ENCODE peak calls at places on chromosome 14, in four cellular contexts. One of them, this sample, is unnamed.
A peak's percentile ranks its signal among the peaks of the same experiment; 100 is the strongest.

GRCh38 chr14:76810953-76811400 is 1.7 kb downstream of the ANGEL1 start:
- DNase-seq in Caki2: peak; percentile 2
- DNase-seq in Calu3: peak; percentile 12
- DNase-seq in heart right ventricle: no peak
- DNase-seq in this sample: no peak

GRCh38 chr14:28461379-28461778 is 305.2 kb upstream of the FOXG1 start:
- DNase-seq in Calu3: no peak
- DNase-seq in Caki2: no peak
- DNase-seq in heart right ventricle: no peak
- DNase-seq in this sample: no peak

GRCh38 chr14:64711039-64711438 is 6.8 kb downstream of the PLEKHG3 start:
- DNase-seq in Caki2: no peak
- DNase-seq in Calu3: no peak
- DNase-seq in heart right ventricle: no peak
- DNase-seq in this sample: no peak

GRCh38 chr14:50001999-50002925 is 109.4 kb downstream of the ARF6 start:
- DNase-seq in heart right ventricle: no peak
- DNase-seq in Caki2: no peak
- DNase-seq in Calu3: no peak
- DNase-seq in this sample: peak; percentile 77

GRCh38 chr14:103740991-103741689 is 25.5 kb downstream of the ZFYVE21 start:
- DNase-seq in Calu3: no peak
- DNase-seq in Caki2: no peak
- DNase-seq in heart right ventricle: no peak
- DNase-seq in this sample: no peak

GRCh38 chr14:99420711-99421110 is 59.9 kb downstream of the SETD3 start:
- DNase-seq in heart right ventricle: no peak
- DNase-seq in Caki2: no peak
- DNase-seq in Calu3: no peak
- DNase-seq in this sample: no peak

GRCh38 chr14:39762576-39763401 is 330.6 kb upstream of the FBXO33 start:
- DNase-seq in Caki2: no peak
- DNase-seq in Calu3: no peak
- DNase-seq in heart right ventricle: no peak
- DNase-seq in this sample: no peak

GRCh38 chr14:101349108-101349507 is 212.2 kb upstream of the DIO3 start:
- DNase-seq in Caki2: no peak
- DNase-seq in heart right ventricle: no peak
- DNase-seq in Calu3: no peak
- DNase-seq in this sample: no peak

GRCh38 chr14:38207830-38208815 is at the start of gene SSTR1:
- DNase-seq in Caki2: peak; percentile 13
- DNase-seq in heart right ventricle: peak; percentile 6
- DNase-seq in Calu3: peak; percentile 23
- DNase-seq in this sample: no peak

GRCh38 chr14:94135476-94135875 is 6.1 kb upstream of the IFI27L2 start:
- DNase-seq in Calu3: no peak
- DNase-seq in Caki2: no peak
- DNase-seq in heart right ventricle: no peak
- DNase-seq in this sample: no peak

GRCh38 chr14:96138241-96138640 is 66.4 kb upstream of the BDKRB2 start:
- DNase-seq in Calu3: no peak
- DNase-seq in heart right ventricle: no peak
- DNase-seq in Caki2: peak; percentile 47
- DNase-seq in this sample: no peak

GRCh38 chr14:62162998-62163589 is 400.9 kb downstream of the SNAPC1 start:
- DNase-seq in Caki2: peak; percentile 9
- DNase-seq in Calu3: peak; percentile 23
- DNase-seq in heart right ventricle: no peak
- DNase-seq in this sample: no peak

GRCh38 chr14:103562135-103562384 is 397 bp downstream of the BAG5 start:
- DNase-seq in Caki2: no peak
- DNase-seq in Calu3: no peak
- DNase-seq in heart right ventricle: peak; percentile 52
- DNase-seq in this sample: no peak

GRCh38 chr14:48027115-48027514 is 351.7 kb upstream of the MDGA2 start:
- DNase-seq in heart right ventricle: no peak
- DNase-seq in Calu3: no peak
- DNase-seq in Caki2: no peak
- DNase-seq in this sample: no peak

GRCh38 chr14:103144085-103144484 is 20.8 kb downstream of the TNFAIP2 start:
- DNase-seq in heart right ventricle: no peak
- DNase-seq in Caki2: no peak
- DNase-seq in Calu3: no peak
- DNase-seq in this sample: no peak

GRCh38 chr14:102819176-102819628 is 42.0 kb downstream of the TRAF3 start:
- DNase-seq in Calu3: peak; percentile 25
- DNase-seq in heart right ventricle: no peak
- DNase-seq in Caki2: no peak
- DNase-seq in this sample: no peak

GRCh38 chr14:104395941-104396681 is 183.5 kb upstream of the C14orf180 start:
- DNase-seq in Caki2: no peak
- DNase-seq in Calu3: no peak
- DNase-seq in heart right ventricle: no peak
- DNase-seq in this sample: no peak

GRCh38 chr14:32545858-32546210 is 216.7 kb downstream of the AKAP6 start:
- DNase-seq in heart right ventricle: no peak
- DNase-seq in Caki2: no peak
- DNase-seq in Calu3: no peak
- DNase-seq in this sample: no peak

GRCh38 chr14:22502007-22502406 is 87.0 kb downstream of the DAD1 start:
- DNase-seq in Caki2: no peak
- DNase-seq in heart right ventricle: peak; percentile 52
- DNase-seq in Calu3: no peak
- DNase-seq in this sample: no peak

GRCh38 chr14:38150075-38150474 is 57.6 kb upstream of the SSTR1 start:
- DNase-seq in Caki2: no peak
- DNase-seq in Calu3: no peak
- DNase-seq in heart right ventricle: no peak
- DNase-seq in this sample: no peak

GRCh38 chr14:52307870-52308269 is 6.2 kb upstream of the PTGER2 start:
- DNase-seq in Caki2: no peak
- DNase-seq in Calu3: no peak
- DNase-seq in heart right ventricle: no peak
- DNase-seq in this sample: no peak

GRCh38 chr14:86639146-86639545 is 1109.2 kb downstream of the FLRT2 start:
- DNase-seq in heart right ventricle: no peak
- DNase-seq in Caki2: no peak
- DNase-seq in Calu3: no peak
- DNase-seq in this sample: no peak

GRCh38 chr14:25303934-25304333 is 254.0 kb upstream of the STXBP6 start:
- DNase-seq in Caki2: no peak
- DNase-seq in Calu3: no peak
- DNase-seq in heart right ventricle: no peak
- DNase-seq in this sample: no peak

GRCh38 chr14:76955575-76956252 is 72.8 kb downstream of the IRF2BPL start:
- DNase-seq in Caki2: peak; percentile 87
- DNase-seq in Calu3: no peak
- DNase-seq in heart right ventricle: peak; percentile 41
- DNase-seq in this sample: peak; percentile 62

GRCh38 chr14:88251650-88252049 is 71.4 kb downstream of the KCNK10 start:
- DNase-seq in Caki2: no peak
- DNase-seq in Calu3: no peak
- DNase-seq in heart right ventricle: no peak
- DNase-seq in this sample: no peak

GRCh38 chr14:22475381-22475780 is 113.6 kb downstream of the DAD1 start:
- DNase-seq in Calu3: no peak
- DNase-seq in heart right ventricle: no peak
- DNase-seq in Caki2: no peak
- DNase-seq in this sample: no peak

GRCh38 chr14:31835049-31835448 is 242.1 kb upstream of the ARHGAP5 start:
- DNase-seq in Caki2: peak; percentile 26
- DNase-seq in Calu3: no peak
- DNase-seq in heart right ventricle: no peak
- DNase-seq in this sample: no peak

GRCh38 chr14:70808023-70808401 is 1.3 kb downstream of the MAP3K9 start:
- DNase-seq in Caki2: peak; percentile 55
- DNase-seq in Calu3: peak; percentile 62
- DNase-seq in heart right ventricle: no peak
- DNase-seq in this sample: peak; percentile 20

GRCh38 chr14:104552738-104553125 is 26.8 kb upstream of the C14orf180 start:
- DNase-seq in heart right ventricle: no peak
- DNase-seq in Caki2: no peak
- DNase-seq in Calu3: no peak
- DNase-seq in this sample: no peak

GRCh38 chr14:55074662-55075061 is 23.2 kb downstream of the MAPK1IP1L start:
- DNase-seq in heart right ventricle: no peak
- DNase-seq in Calu3: no peak
- DNase-seq in Caki2: no peak
- DNase-seq in this sample: no peak

GRCh38 chr14:68634346-68634745 is 158.5 kb downstream of the ZFP36L1 start:
- DNase-seq in Caki2: no peak
- DNase-seq in Calu3: no peak
- DNase-seq in heart right ventricle: no peak
- DNase-seq in this sample: no peak

GRCh38 chr14:101476258-101476930 is 84.9 kb upstream of the DIO3 start:
- DNase-seq in heart right ventricle: no peak
- DNase-seq in Calu3: peak; percentile 70
- DNase-seq in Caki2: peak; percentile 37
- DNase-seq in this sample: no peak

GRCh38 chr14:91890291-91890749 is 23.0 kb upstream of the TC2N start:
- DNase-seq in Caki2: no peak
- DNase-seq in Calu3: peak; percentile 29
- DNase-seq in heart right ventricle: no peak
- DNase-seq in this sample: no peak

GRCh38 chr14:32382704-32383103 is 53.6 kb downstream of the AKAP6 start:
- DNase-seq in heart right ventricle: no peak
- DNase-seq in Caki2: no peak
- DNase-seq in Calu3: peak; percentile 61
- DNase-seq in this sample: no peak

GRCh38 chr14:48580692-48581091 is 905.3 kb upstream of the MDGA2 start:
- DNase-seq in Caki2: no peak
- DNase-seq in Calu3: no peak
- DNase-seq in heart right ventricle: no peak
- DNase-seq in this sample: no peak

GRCh38 chr14:89618309-89618708 is 201.3 kb upstream of the FOXN3 start:
- DNase-seq in Calu3: no peak
- DNase-seq in heart right ventricle: no peak
- DNase-seq in Caki2: no peak
- DNase-seq in this sample: no peak

GRCh38 chr14:68377459-68377858 is 415.4 kb downstream of the ZFP36L1 start:
- DNase-seq in Caki2: no peak
- DNase-seq in heart right ventricle: peak; percentile 77
- DNase-seq in Calu3: peak; percentile 44
- DNase-seq in this sample: no peak

GRCh38 chr14:99273724-99274345 is 1.8 kb upstream of the BCL11B start:
- DNase-seq in Calu3: peak; percentile 29
- DNase-seq in heart right ventricle: no peak
- DNase-seq in Caki2: no peak
- DNase-seq in this sample: no peak